ENCODE peak calls at places on chromosomes 13 and 19, in ten cellular contexts. One of them, this sample, is unnamed.

GRCh38 chr13:87120476-87120875 is 550.7 kb upstream of the SLITRK5 start:
- DNase-seq in activated CD8-positive, alpha-beta T cell treated with anti-CD3 and anti-CD28 coated beads for 36 hours: no peak
- DNase-seq in heart right ventricle: no peak
- DNase-seq in fibroblast of pulmonary artery: peak; percentile 3
- DNase-seq in endothelial cell: no peak
- DNase-seq in heart left ventricle: no peak
- DNase-seq in ovary: no peak
- DNase-seq in A549: no peak
- DNase-seq in GM10248: no peak
- DNase-seq in esophagus squamous epithelium: no peak
- DNase-seq in this sample: no peak

GRCh38 chr13:71477735-71478134 is 389.3 kb downstream of the DACH1 start:
- DNase-seq in ovary: no peak
- DNase-seq in endothelial cell: no peak
- DNase-seq in A549: no peak
- DNase-seq in heart right ventricle: no peak
- DNase-seq in esophagus squamous epithelium: no peak
- DNase-seq in activated CD8-positive, alpha-beta T cell treated with anti-CD3 and anti-CD28 coated beads for 36 hours: no peak
- DNase-seq in GM10248: peak; percentile 5
- DNase-seq in heart left ventricle: no peak
- DNase-seq in fibroblast of pulmonary artery: no peak
- DNase-seq in this sample: peak; percentile 0

GRCh38 chr13:64289702-64290101 is 2874.1 kb upstream of the PCDH20 start:
- DNase-seq in endothelial cell: no peak
- DNase-seq in ovary: no peak
- DNase-seq in activated CD8-positive, alpha-beta T cell treated with anti-CD3 and anti-CD28 coated beads for 36 hours: no peak
- DNase-seq in A549: no peak
- DNase-seq in esophagus squamous epithelium: no peak
- DNase-seq in fibroblast of pulmonary artery: no peak
- DNase-seq in heart right ventricle: no peak
- DNase-seq in heart left ventricle: no peak
- DNase-seq in GM10248: no peak
- DNase-seq in this sample: no peak

GRCh38 chr19:34596989-34597388 is 80.0 kb downstream of the SCGB2B2 start:
- DNase-seq in ovary: no peak
- DNase-seq in GM10248: no peak
- DNase-seq in A549: no peak
- DNase-seq in activated CD8-positive, alpha-beta T cell treated with anti-CD3 and anti-CD28 coated beads for 36 hours: no peak
- DNase-seq in heart left ventricle: no peak
- DNase-seq in endothelial cell: no peak
- DNase-seq in heart right ventricle: no peak
- DNase-seq in esophagus squamous epithelium: no peak
- DNase-seq in fibroblast of pulmonary artery: no peak
- DNase-seq in this sample: no peak

GRCh38 chr13:39311619-39312018 is 273.4 kb downstream of the NHLRC3 start:
- DNase-seq in fibroblast of pulmonary artery: peak; percentile 22
- DNase-seq in heart right ventricle: no peak
- DNase-seq in heart left ventricle: peak; percentile 37
- DNase-seq in esophagus squamous epithelium: no peak
- DNase-seq in GM10248: no peak
- DNase-seq in A549: no peak
- DNase-seq in activated CD8-positive, alpha-beta T cell treated with anti-CD3 and anti-CD28 coated beads for 36 hours: no peak
- DNase-seq in endothelial cell: no peak
- DNase-seq in ovary: no peak
- DNase-seq in this sample: no peak

GRCh38 chr13:42011601-42012401 is 36.6 kb upstream of the DGKH start:
- DNase-seq in esophagus squamous epithelium: no peak
- DNase-seq in endothelial cell: peak; percentile 33
- DNase-seq in heart left ventricle: no peak
- DNase-seq in fibroblast of pulmonary artery: no peak
- DNase-seq in A549: no peak
- DNase-seq in heart right ventricle: peak; percentile 12
- DNase-seq in GM10248: no peak
- DNase-seq in ovary: peak; percentile 15
- DNase-seq in activated CD8-positive, alpha-beta T cell treated with anti-CD3 and anti-CD28 coated beads for 36 hours: no peak
- DNase-seq in this sample: no peak

GRCh38 chr19:36115453-36116343 is at the start of gene TBCB:
- DNase-seq in A549: peak; percentile 86
- DNase-seq in GM10248: peak; percentile 91
- DNase-seq in heart right ventricle: peak; percentile 87
- DNase-seq in esophagus squamous epithelium: peak; percentile 80
- DNase-seq in activated CD8-positive, alpha-beta T cell treated with anti-CD3 and anti-CD28 coated beads for 36 hours: peak; percentile 90
- DNase-seq in fibroblast of pulmonary artery: peak; percentile 25
- DNase-seq in heart left ventricle: peak; percentile 83
- DNase-seq in ovary: no peak
- DNase-seq in endothelial cell: peak; percentile 39
- DNase-seq in this sample: peak; percentile 65

GRCh38 chr19:33629826-33630375 is 8.1 kb downstream of the CHST8 start:
- DNase-seq in A549: no peak
- DNase-seq in ovary: no peak
- DNase-seq in endothelial cell: no peak
- DNase-seq in heart right ventricle: no peak
- DNase-seq in esophagus squamous epithelium: no peak
- DNase-seq in heart left ventricle: no peak
- DNase-seq in activated CD8-positive, alpha-beta T cell treated with anti-CD3 and anti-CD28 coated beads for 36 hours: no peak
- DNase-seq in fibroblast of pulmonary artery: no peak
- DNase-seq in GM10248: no peak
- DNase-seq in this sample: no peak

GRCh38 chr13:94050686-94051085 is 428.8 kb downstream of the DCT start:
- DNase-seq in heart left ventricle: no peak
- DNase-seq in fibroblast of pulmonary artery: no peak
- DNase-seq in GM10248: no peak
- DNase-seq in ovary: no peak
- DNase-seq in A549: no peak
- DNase-seq in esophagus squamous epithelium: no peak
- DNase-seq in heart right ventricle: no peak
- DNase-seq in activated CD8-positive, alpha-beta T cell treated with anti-CD3 and anti-CD28 coated beads for 36 hours: no peak
- DNase-seq in endothelial cell: no peak
- DNase-seq in this sample: no peak

GRCh38 chr19:19443902-19444693 is 38.6 kb downstream of the GATAD2A start:
- DNase-seq in endothelial cell: no peak
- DNase-seq in A549: no peak
- DNase-seq in fibroblast of pulmonary artery: no peak
- DNase-seq in GM10248: no peak
- DNase-seq in heart left ventricle: no peak
- DNase-seq in ovary: no peak
- DNase-seq in esophagus squamous epithelium: no peak
- DNase-seq in activated CD8-positive, alpha-beta T cell treated with anti-CD3 and anti-CD28 coated beads for 36 hours: peak; percentile 55
- DNase-seq in heart right ventricle: no peak
- DNase-seq in this sample: no peak

GRCh38 chr19:40216777-40217026 is 1.5 kb downstream of the TTC9B start:
- DNase-seq in fibroblast of pulmonary artery: no peak
- DNase-seq in endothelial cell: no peak
- DNase-seq in heart right ventricle: no peak
- DNase-seq in activated CD8-positive, alpha-beta T cell treated with anti-CD3 and anti-CD28 coated beads for 36 hours: peak; percentile 13
- DNase-seq in heart left ventricle: no peak
- DNase-seq in GM10248: no peak
- DNase-seq in esophagus squamous epithelium: no peak
- DNase-seq in A549: no peak
- DNase-seq in ovary: no peak
- DNase-seq in this sample: no peak

GRCh38 chr13:33022986-33023385 is 6.8 kb downstream of the KL start:
- DNase-seq in esophagus squamous epithelium: no peak
- DNase-seq in heart right ventricle: no peak
- DNase-seq in heart left ventricle: no peak
- DNase-seq in fibroblast of pulmonary artery: no peak
- DNase-seq in GM10248: no peak
- DNase-seq in activated CD8-positive, alpha-beta T cell treated with anti-CD3 and anti-CD28 coated beads for 36 hours: no peak
- DNase-seq in A549: no peak
- DNase-seq in endothelial cell: no peak
- DNase-seq in ovary: no peak
- DNase-seq in this sample: no peak

GRCh38 chr13:47017476-47017875 is 120.6 kb upstream of the HTR2A start:
- DNase-seq in esophagus squamous epithelium: no peak
- DNase-seq in activated CD8-positive, alpha-beta T cell treated with anti-CD3 and anti-CD28 coated beads for 36 hours: no peak
- DNase-seq in heart left ventricle: no peak
- DNase-seq in fibroblast of pulmonary artery: peak; percentile 60
- DNase-seq in heart right ventricle: no peak
- DNase-seq in ovary: no peak
- DNase-seq in GM10248: no peak
- DNase-seq in endothelial cell: no peak
- DNase-seq in A549: no peak
- DNase-seq in this sample: no peak

GRCh38 chr13:33264620-33264978 is 21.0 kb downstream of the STARD13 start:
- DNase-seq in A549: no peak
- DNase-seq in heart right ventricle: no peak
- DNase-seq in endothelial cell: no peak
- DNase-seq in esophagus squamous epithelium: no peak
- DNase-seq in GM10248: no peak
- DNase-seq in activated CD8-positive, alpha-beta T cell treated with anti-CD3 and anti-CD28 coated beads for 36 hours: no peak
- DNase-seq in fibroblast of pulmonary artery: no peak
- DNase-seq in ovary: no peak
- DNase-seq in heart left ventricle: no peak
- DNase-seq in this sample: no peak

GRCh38 chr19:15313649-15314279 is 18.6 kb downstream of the BRD4 start:
- DNase-seq in GM10248: no peak
- DNase-seq in endothelial cell: no peak
- DNase-seq in heart left ventricle: no peak
- DNase-seq in esophagus squamous epithelium: no peak
- DNase-seq in heart right ventricle: no peak
- DNase-seq in activated CD8-positive, alpha-beta T cell treated with anti-CD3 and anti-CD28 coated beads for 36 hours: no peak
- DNase-seq in ovary: no peak
- DNase-seq in fibroblast of pulmonary artery: no peak
- DNase-seq in A549: no peak
- DNase-seq in this sample: no peak

GRCh38 chr19:4987286-4987685 is 18.4 kb downstream of the KDM4B start:
- DNase-seq in ovary: no peak
- DNase-seq in endothelial cell: no peak
- DNase-seq in fibroblast of pulmonary artery: no peak
- DNase-seq in A549: no peak
- DNase-seq in activated CD8-positive, alpha-beta T cell treated with anti-CD3 and anti-CD28 coated beads for 36 hours: no peak
- DNase-seq in GM10248: no peak
- DNase-seq in heart right ventricle: no peak
- DNase-seq in heart left ventricle: no peak
- DNase-seq in esophagus squamous epithelium: no peak
- DNase-seq in this sample: no peak

GRCh38 chr13:100176781-100177389 is 88.0 kb downstream of the PCCA start:
- DNase-seq in heart left ventricle: no peak
- DNase-seq in GM10248: no peak
- DNase-seq in endothelial cell: no peak
- DNase-seq in esophagus squamous epithelium: no peak
- DNase-seq in A549: no peak
- DNase-seq in activated CD8-positive, alpha-beta T cell treated with anti-CD3 and anti-CD28 coated beads for 36 hours: no peak
- DNase-seq in ovary: no peak
- DNase-seq in heart right ventricle: no peak
- DNase-seq in fibroblast of pulmonary artery: peak; percentile 64
- DNase-seq in this sample: no peak

GRCh38 chr13:72889496-72889895 is 107.6 kb downstream of the PIBF1 start:
- DNase-seq in heart right ventricle: no peak
- DNase-seq in heart left ventricle: no peak
- DNase-seq in A549: no peak
- DNase-seq in GM10248: no peak
- DNase-seq in endothelial cell: no peak
- DNase-seq in ovary: no peak
- DNase-seq in fibroblast of pulmonary artery: no peak
- DNase-seq in activated CD8-positive, alpha-beta T cell treated with anti-CD3 and anti-CD28 coated beads for 36 hours: no peak
- DNase-seq in esophagus squamous epithelium: no peak
- DNase-seq in this sample: no peak
- TF ChIP-seq CTCF in heart right ventricle: no peak
- TF ChIP-seq CTCF in heart left ventricle: no peak
- TF ChIP-seq CTCF in A549: no peak
- TF ChIP-seq CTCF in GM10248: no peak
- TF ChIP-seq CTCF in endothelial cell: no peak
- TF ChIP-seq CTCF in ovary: no peak
- TF ChIP-seq CTCF in fibroblast of pulmonary artery: no peak
- TF ChIP-seq CTCF in activated CD8-positive, alpha-beta T cell treated with anti-CD3 and anti-CD28 coated beads for 36 hours: no peak
- TF ChIP-seq CTCF in esophagus squamous epithelium: no peak
- TF ChIP-seq CTCF in this sample: no peak

GRCh38 chr13:113781571-113781970 is 22.5 kb downstream of the TMEM255B start:
- DNase-seq in heart left ventricle: no peak
- DNase-seq in heart right ventricle: no peak
- DNase-seq in GM10248: no peak
- DNase-seq in endothelial cell: no peak
- DNase-seq in fibroblast of pulmonary artery: no peak
- DNase-seq in A549: no peak
- DNase-seq in esophagus squamous epithelium: no peak
- DNase-seq in ovary: no peak
- DNase-seq in activated CD8-positive, alpha-beta T cell treated with anti-CD3 and anti-CD28 coated beads for 36 hours: no peak
- DNase-seq in this sample: no peak
- TF ChIP-seq CTCF in heart left ventricle: no peak
- TF ChIP-seq CTCF in heart right ventricle: no peak
- TF ChIP-seq CTCF in GM10248: no peak
- TF ChIP-seq CTCF in endothelial cell: no peak
- TF ChIP-seq CTCF in fibroblast of pulmonary artery: no peak
- TF ChIP-seq CTCF in A549: no peak
- TF ChIP-seq CTCF in esophagus squamous epithelium: no peak
- TF ChIP-seq CTCF in ovary: no peak
- TF ChIP-seq CTCF in activated CD8-positive, alpha-beta T cell treated with anti-CD3 and anti-CD28 coated beads for 36 hours: no peak
- TF ChIP-seq CTCF in this sample: no peak

GRCh38 chr19:38361633-38362075 is 12.7 kb upstream of the PSMD8 start:
- DNase-seq in heart right ventricle: peak; percentile 79
- DNase-seq in ovary: peak; percentile 36
- DNase-seq in fibroblast of pulmonary artery: peak; percentile 65
- DNase-seq in GM10248: peak; percentile 85
- DNase-seq in esophagus squamous epithelium: peak; percentile 27
- DNase-seq in endothelial cell: peak; percentile 77
- DNase-seq in heart left ventricle: peak; percentile 82
- DNase-seq in A549: peak; percentile 99
- DNase-seq in activated CD8-positive, alpha-beta T cell treated with anti-CD3 and anti-CD28 coated beads for 36 hours: peak; percentile 76
- DNase-seq in this sample: peak; percentile 28
- TF ChIP-seq CTCF in heart right ventricle: peak; percentile 7
- TF ChIP-seq CTCF in ovary: no peak
- TF ChIP-seq CTCF in fibroblast of pulmonary artery: no peak
- TF ChIP-seq CTCF in GM10248: no peak
- TF ChIP-seq CTCF in esophagus squamous epithelium: no peak
- TF ChIP-seq CTCF in endothelial cell: no peak
- TF ChIP-seq CTCF in heart left ventricle: no peak
- TF ChIP-seq CTCF in A549: no peak
- TF ChIP-seq CTCF in activated CD8-positive, alpha-beta T cell treated with anti-CD3 and anti-CD28 coated beads for 36 hours: peak; percentile 26
- TF ChIP-seq CTCF in this sample: no peak

GRCh38 chr13:30113531-30113930 is 193.8 kb downstream of the KATNAL1 start:
- DNase-seq in heart right ventricle: no peak
- DNase-seq in fibroblast of pulmonary artery: no peak
- DNase-seq in esophagus squamous epithelium: no peak
- DNase-seq in activated CD8-positive, alpha-beta T cell treated with anti-CD3 and anti-CD28 coated beads for 36 hours: no peak
- DNase-seq in A549: no peak
- DNase-seq in heart left ventricle: no peak
- DNase-seq in endothelial cell: no peak
- DNase-seq in ovary: no peak
- DNase-seq in GM10248: no peak
- DNase-seq in this sample: no peak

GRCh38 chr13:30114586-30115256 is 192.6 kb downstream of the KATNAL1 start:
- DNase-seq in ovary: peak; percentile 80
- DNase-seq in heart left ventricle: peak; percentile 91
- DNase-seq in GM10248: peak; percentile 90
- DNase-seq in activated CD8-positive, alpha-beta T cell treated with anti-CD3 and anti-CD28 coated beads for 36 hours: peak; percentile 96
- DNase-seq in esophagus squamous epithelium: peak; percentile 24
- DNase-seq in fibroblast of pulmonary artery: peak; percentile 78
- DNase-seq in A549: peak; percentile 60
- DNase-seq in heart right ventricle: peak; percentile 91
- DNase-seq in endothelial cell: peak; percentile 95
- DNase-seq in this sample: peak; percentile 17

GRCh38 chr13:30113983-30114491 is 193.3 kb downstream of the KATNAL1 start:
- DNase-seq in endothelial cell: no peak
- DNase-seq in esophagus squamous epithelium: no peak
- DNase-seq in activated CD8-positive, alpha-beta T cell treated with anti-CD3 and anti-CD28 coated beads for 36 hours: no peak
- DNase-seq in fibroblast of pulmonary artery: no peak
- DNase-seq in heart right ventricle: no peak
- DNase-seq in GM10248: no peak
- DNase-seq in ovary: no peak
- DNase-seq in heart left ventricle: no peak
- DNase-seq in A549: no peak
- DNase-seq in this sample: no peak

GRCh38 chr13:30115257-30115600 is 192.1 kb downstream of the KATNAL1 start:
- DNase-seq in heart right ventricle: no peak
- DNase-seq in esophagus squamous epithelium: no peak
- DNase-seq in ovary: no peak
- DNase-seq in A549: no peak
- DNase-seq in endothelial cell: no peak
- DNase-seq in fibroblast of pulmonary artery: no peak
- DNase-seq in GM10248: no peak
- DNase-seq in activated CD8-positive, alpha-beta T cell treated with anti-CD3 and anti-CD28 coated beads for 36 hours: no peak
- DNase-seq in heart left ventricle: no peak
- DNase-seq in this sample: no peak

GRCh38 chr13:30116379-30116778 is 191.0 kb downstream of the KATNAL1 start:
- DNase-seq in heart left ventricle: no peak
- DNase-seq in A549: no peak
- DNase-seq in endothelial cell: no peak
- DNase-seq in activated CD8-positive, alpha-beta T cell treated with anti-CD3 and anti-CD28 coated beads for 36 hours: no peak
- DNase-seq in esophagus squamous epithelium: no peak
- DNase-seq in heart right ventricle: no peak
- DNase-seq in GM10248: no peak
- DNase-seq in fibroblast of pulmonary artery: no peak
- DNase-seq in ovary: no peak
- DNase-seq in this sample: no peak
- TF ChIP-seq CTCF in heart left ventricle: no peak
- TF ChIP-seq CTCF in A549: no peak
- TF ChIP-seq CTCF in endothelial cell: no peak
- TF ChIP-seq CTCF in activated CD8-positive, alpha-beta T cell treated with anti-CD3 and anti-CD28 coated beads for 36 hours: no peak
- TF ChIP-seq CTCF in esophagus squamous epithelium: no peak
- TF ChIP-seq CTCF in heart right ventricle: no peak
- TF ChIP-seq CTCF in GM10248: no peak
- TF ChIP-seq CTCF in fibroblast of pulmonary artery: no peak
- TF ChIP-seq CTCF in ovary: no peak
- TF ChIP-seq CTCF in this sample: no peak